ENCODE peak calls at places on chromosomes 5 and 9, in eight cellular contexts. B, T, C, V, G, I, Z and M are unnamed samples.
A peak's percentile ranks its signal among the peaks of the same experiment; 100 is the strongest.

GRCh38 chr5:398475-399295 is 44.3 kb upstream of the EXOC3 start:
- DNase-seq in V (no peak), Z (no peak), T (no peak), I (no peak), B (no peak), G (peak; percentile 57), C (peak; percentile 74), M (peak; percentile 70)

GRCh38 chr5:18465833-18466681 is 831.8 kb downstream of the TAF11L14 start:
- DNase-seq in C (no peak), V (no peak), Z (peak; percentile 10), I (peak; percentile 13), G (no peak), B (peak; percentile 67), T (peak; percentile 22), M (no peak)

GRCh38 chr5:167447466-167447865 is 844.0 kb upstream of the WWC1 start:
- DNase-seq in I (no peak), V (no peak), C (no peak), G (no peak), T (no peak), Z (no peak), B (no peak), M (no peak)

GRCh38 chr9:34218452-34218851 is 39.6 kb downstream of the UBAP1 start:
- DNase-seq in C (no peak), T (no peak), G (no peak), V (no peak), B (peak; percentile 49), I (no peak), Z (no peak), M (no peak)

GRCh38 chr5:173451031-173451430 is 122.8 kb upstream of the STC2 start:
- DNase-seq in C (no peak), T (no peak), Z (no peak), B (peak; percentile 62), G (no peak), I (peak; percentile 35), V (peak; percentile 60), M (no peak)

GRCh38 chr9:98429613-98430012 is 174.2 kb upstream of the TBC1D2 start:
- DNase-seq in G (no peak), B (no peak), I (no peak), T (no peak), V (no peak), Z (no peak), C (no peak), M (no peak)

GRCh38 chr5:149464796-149465489 is 85.9 kb upstream of the IL17B start:
- DNase-seq in T (no peak), G (peak; percentile 84), B (no peak), C (peak; percentile 74), V (no peak), I (no peak), Z (peak; percentile 93), M (no peak)

GRCh38 chr5:38467353-38468040 is 88.9 kb downstream of the LIFR start:
- DNase-seq in I (no peak), G (peak; percentile 84), Z (peak; percentile 92), T (peak; percentile 29), C (no peak), V (no peak), B (no peak), M (peak; percentile 74)

GRCh38 chr5:110884005-110884404 is 145.2 kb downstream of the SLC25A46 start:
- DNase-seq in I (no peak), C (no peak), G (no peak), T (no peak), V (no peak), Z (no peak), B (no peak), M (no peak)

GRCh38 chr5:334903-335739 is 13.6 kb downstream of the AHRR start:
- DNase-seq in G (peak; percentile 61), T (no peak), C (no peak), B (no peak), Z (no peak), I (no peak), V (no peak), M (no peak)

GRCh38 chr9:70589571-70590263 is 175.3 kb upstream of the KLF9 start:
- DNase-seq in Z (peak; percentile 90), I (no peak), B (no peak), G (peak; percentile 88), V (no peak), T (no peak), C (no peak), M (peak; percentile 81)

GRCh38 chr9:75739884-75740611 is 150.4 kb upstream of the PCSK5 start:
- DNase-seq in C (no peak), G (peak; percentile 69), I (no peak), Z (no peak), V (no peak), T (no peak), B (no peak), M (no peak)

DNA sequence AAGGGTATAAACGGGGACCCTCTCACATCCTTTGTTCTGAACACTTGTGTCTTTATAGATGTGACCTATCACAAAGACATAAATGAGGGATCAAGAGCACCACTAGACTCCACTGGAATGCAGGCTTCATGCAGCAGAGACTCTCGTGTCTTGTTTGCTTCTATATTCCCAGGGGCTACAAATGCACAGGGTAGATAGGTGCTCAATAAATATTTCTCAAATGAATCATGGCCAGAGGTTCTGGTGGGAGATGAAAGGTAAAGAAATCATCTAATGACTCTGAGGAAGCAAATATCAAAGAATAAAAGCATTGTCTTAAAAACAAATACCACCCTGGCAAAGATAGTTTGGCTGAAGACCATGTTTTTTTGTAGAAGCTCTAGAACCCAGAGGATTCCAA is 6.6 kb downstream of the SLC36A3 start:
- DNase-seq in V (no peak), T (no peak), G (no peak), Z (no peak), I (no peak), B (no peak), C (no peak), M (no peak)
- TF ChIP-seq POLR2A in V (no peak), T (no peak), G (no peak), Z (no peak), I (no peak), B (no peak), C (no peak), M (no peak)

DNA sequence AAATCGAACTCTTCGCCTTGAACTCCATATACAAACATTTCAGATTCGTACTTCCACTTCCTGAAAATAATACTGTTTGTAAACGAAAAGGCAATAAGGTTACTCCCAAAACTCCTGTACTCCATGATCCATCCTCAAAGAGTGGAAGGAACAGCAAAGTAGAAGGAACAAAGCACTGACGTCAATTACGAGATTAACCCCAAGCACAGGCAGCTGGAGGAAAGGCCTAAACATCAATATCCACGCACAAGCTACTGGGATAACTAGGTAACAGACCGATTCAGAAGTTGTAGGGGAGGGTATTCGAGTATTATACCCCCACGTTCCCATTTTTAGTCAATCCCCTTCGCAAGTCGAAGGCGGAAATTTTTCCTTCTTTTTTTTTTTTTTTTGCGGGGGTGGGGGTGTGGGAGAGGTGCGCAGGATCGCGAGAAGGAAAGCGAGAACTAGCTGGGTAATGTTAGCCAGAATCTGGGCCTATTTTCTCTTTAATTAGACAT is 955 bp downstream of the AFF4 start:
- DNase-seq in Z (peak; percentile 84), C (no peak), V (peak; percentile 32), T (no peak), B (peak; percentile 60), I (no peak), G (no peak), M (no peak)
- TF ChIP-seq POLR2A in Z (peak; percentile 32), C (no peak), V (no peak), T (no peak), B (no peak), I (no peak), G (no peak), M (no peak)

GRCh38 chr9:124771021-124771866 is at the start of gene NR6A1:
- DNase-seq in V (peak; percentile 95), Z (peak; percentile 96), B (peak; percentile 97), I (peak; percentile 94), T (peak; percentile 100), G (peak; percentile 98), C (peak; percentile 99), M (peak; percentile 98)

GRCh38 chr9:124768778-124769350 is 2.2 kb downstream of the NR6A1 start:
- DNase-seq in C (no peak), B (no peak), T (no peak), G (no peak), Z (peak; percentile 69), I (no peak), V (no peak), M (no peak)

GRCh38 chr9:124768275-124768674 is 2.8 kb downstream of the NR6A1 start:
- DNase-seq in T (no peak), B (no peak), Z (no peak), G (no peak), C (no peak), I (no peak), V (no peak), M (no peak)

GRCh38 chr9:124770359-124771020 is 621 bp downstream of the NR6A1 start:
- DNase-seq in G (peak; percentile 72), I (no peak), Z (no peak), B (peak; percentile 53), V (no peak), C (no peak), T (peak; percentile 64), M (peak; percentile 78)

DNA sequence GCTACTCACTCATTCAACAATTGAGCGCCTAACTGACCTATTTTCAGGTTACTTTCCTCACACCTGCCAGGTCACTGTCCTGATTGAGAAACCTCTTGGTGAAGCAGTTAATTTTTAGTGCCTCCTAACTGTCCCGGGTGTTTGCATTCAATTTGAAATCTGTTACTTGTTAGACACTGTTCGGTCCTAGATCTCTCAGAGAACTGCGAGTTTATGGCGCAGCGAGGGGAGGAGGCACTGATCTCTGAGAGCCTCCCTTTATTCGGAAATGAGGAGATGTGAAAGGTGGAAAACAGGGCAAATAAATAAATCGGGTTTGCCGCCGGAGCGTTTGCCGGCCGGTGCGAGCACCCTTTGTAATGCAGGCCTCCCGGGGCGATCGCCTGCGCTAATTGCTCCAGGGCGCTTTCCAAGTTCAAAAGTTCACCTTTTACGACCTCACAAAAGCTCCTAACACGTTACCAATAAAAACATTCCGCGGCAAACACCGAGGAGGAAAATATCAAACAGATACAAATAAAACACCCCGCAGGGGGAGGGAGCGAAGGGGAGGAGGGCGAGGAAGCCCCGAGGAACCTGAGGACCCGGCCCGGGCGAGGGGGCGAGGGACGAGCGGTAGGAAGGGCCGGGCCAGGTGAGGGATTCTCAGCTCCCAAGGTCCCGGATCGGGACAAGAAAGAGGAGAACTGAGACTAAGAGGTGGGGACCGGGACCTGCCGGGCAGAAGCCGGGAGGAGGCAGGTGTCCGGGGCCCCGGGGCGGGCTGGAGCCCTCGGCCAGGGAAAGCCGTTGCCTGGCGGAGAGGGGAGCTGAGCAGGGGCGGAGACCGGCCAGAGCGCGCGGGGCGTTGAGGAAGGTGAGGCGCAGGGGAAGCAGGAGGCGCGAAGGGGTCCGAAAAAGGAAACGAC is 1.4 kb downstream of the NR6A1 start:
- DNase-seq in G (no peak), T (peak; percentile 47), Z (peak; percentile 51), V (peak; percentile 85), I (no peak), B (peak; percentile 28), C (peak; percentile 88), M (no peak)
- TF ChIP-seq POLR2A in G (no peak), T (no peak), Z (no peak), V (no peak), I (no peak), B (no peak), C (no peak), M (no peak)

DNA sequence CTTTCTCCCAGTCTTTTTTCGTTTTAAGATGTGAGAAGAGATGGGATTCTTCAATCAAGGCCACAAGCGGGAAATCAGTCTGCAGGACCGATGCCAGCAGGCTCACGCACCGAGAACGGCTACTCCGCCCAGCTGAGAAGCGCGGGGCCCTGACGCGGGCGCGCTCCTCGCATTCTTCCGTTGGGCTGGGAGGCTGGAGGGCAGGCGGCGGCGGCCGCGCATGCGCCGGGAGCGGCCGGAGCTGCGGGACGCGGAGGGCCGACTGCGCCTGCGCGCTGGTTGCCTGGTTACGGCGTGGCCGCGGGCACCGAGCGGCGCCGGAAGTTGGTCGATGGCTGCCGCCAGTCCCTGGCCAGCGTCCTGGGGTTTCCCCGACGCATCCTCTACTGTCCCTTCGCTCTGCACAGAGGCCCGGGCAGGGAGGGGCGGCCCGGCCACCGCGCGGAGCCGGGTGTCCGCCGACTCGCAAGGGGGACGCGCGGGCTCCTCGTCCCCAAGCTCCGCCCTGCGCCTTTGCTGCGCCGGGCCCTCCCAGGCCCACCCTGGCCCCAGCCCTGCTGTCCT is 831 bp upstream of the SEC16A start:
- DNase-seq in B (peak; percentile 91), T (peak; percentile 100), G (peak; percentile 95), I (peak; percentile 98), V (peak; percentile 67), C (peak; percentile 99), Z (peak; percentile 92), M (peak; percentile 94)
- TF ChIP-seq POLR2A in B (peak; percentile 69), T (peak; percentile 55), G (no peak), I (peak; percentile 26), V (peak; percentile 88), C (no peak), Z (no peak), M (peak; percentile 39)